ENCODE peak calls at places on chromosome 6, in four cellular contexts. One of them, this sample, is unnamed.

GRCh38 chr6:118897386-118897785 is 3.4 kb downstream of the ASF1A start:
- DNase-seq in CD8-positive, alpha-beta T cell: no peak
- DNase-seq in sigmoid colon: no peak
- DNase-seq in GM06990: no peak
- DNase-seq in this sample: no peak

GRCh38 chr6:124298682-124299081 is 495.0 kb downstream of the NKAIN2 start:
- DNase-seq in sigmoid colon: no peak
- DNase-seq in CD8-positive, alpha-beta T cell: no peak
- DNase-seq in GM06990: no peak
- DNase-seq in this sample: no peak

GRCh38 chr6:170177383-170178265 is 113.3 kb downstream of the DLL1 start:
- DNase-seq in sigmoid colon: peak
- DNase-seq in GM06990: no peak
- DNase-seq in CD8-positive, alpha-beta T cell: no peak
- DNase-seq in this sample: no peak

GRCh38 chr6:84466521-84466920 is 239.1 kb upstream of the CEP162 start:
- DNase-seq in CD8-positive, alpha-beta T cell: no peak
- DNase-seq in sigmoid colon: no peak
- DNase-seq in GM06990: no peak
- DNase-seq in this sample: peak

GRCh38 chr6:162999575-163000285 is 272.0 kb downstream of the PACRG start:
- DNase-seq in CD8-positive, alpha-beta T cell: no peak
- DNase-seq in sigmoid colon: no peak
- DNase-seq in GM06990: no peak
- DNase-seq in this sample: no peak

GRCh38 chr6:161676566-161676965 is 402.7 kb upstream of the AGPAT4 start:
- DNase-seq in CD8-positive, alpha-beta T cell: no peak
- DNase-seq in sigmoid colon: no peak
- DNase-seq in GM06990: no peak
- DNase-seq in this sample: no peak

GRCh38 chr6:167501831-167502385 is 177.0 kb downstream of the TTLL2 start:
- DNase-seq in GM06990: no peak
- DNase-seq in CD8-positive, alpha-beta T cell: no peak
- DNase-seq in sigmoid colon: no peak
- DNase-seq in this sample: no peak

GRCh38 chr6:20870493-20870892 is 336.2 kb downstream of the CDKAL1 start:
- DNase-seq in GM06990: no peak
- DNase-seq in sigmoid colon: no peak
- DNase-seq in CD8-positive, alpha-beta T cell: no peak
- DNase-seq in this sample: no peak

GRCh38 chr6:30075987-30076311 is 380 bp upstream of the RNF39 start:
- DNase-seq in GM06990: no peak
- DNase-seq in sigmoid colon: no peak
- DNase-seq in CD8-positive, alpha-beta T cell: no peak
- DNase-seq in this sample: no peak

GRCh38 chr6:154690857-154691256 is 42.4 kb upstream of the SCAF8 start:
- DNase-seq in sigmoid colon: no peak
- DNase-seq in GM06990: no peak
- DNase-seq in CD8-positive, alpha-beta T cell: no peak
- DNase-seq in this sample: no peak

GRCh38 chr6:118542184-118542952 is 5.7 kb upstream of the PLN start:
- DNase-seq in sigmoid colon: no peak
- DNase-seq in CD8-positive, alpha-beta T cell: no peak
- DNase-seq in GM06990: no peak
- DNase-seq in this sample: peak

GRCh38 chr6:170282512-170283158 is 8.2 kb downstream of the DLL1 start:
- DNase-seq in GM06990: no peak
- DNase-seq in sigmoid colon: peak
- DNase-seq in CD8-positive, alpha-beta T cell: no peak
- DNase-seq in this sample: no peak

GRCh38 chr6:107275330-107275865 is 160.1 kb upstream of the BEND3 start:
- DNase-seq in GM06990: no peak
- DNase-seq in sigmoid colon: no peak
- DNase-seq in CD8-positive, alpha-beta T cell: no peak
- DNase-seq in this sample: no peak

GRCh38 chr6:25384967-25385366 is 105.8 kb downstream of the CARMIL1 start:
- DNase-seq in GM06990: no peak
- DNase-seq in sigmoid colon: no peak
- DNase-seq in CD8-positive, alpha-beta T cell: no peak
- DNase-seq in this sample: no peak

GRCh38 chr6:88823998-88824397 is 139.4 kb downstream of the RNGTT start:
- DNase-seq in GM06990: no peak
- DNase-seq in sigmoid colon: no peak
- DNase-seq in CD8-positive, alpha-beta T cell: no peak
- DNase-seq in this sample: no peak

GRCh38 chr6:3288711-3289663 is 30.2 kb downstream of the PSMG4 start:
- DNase-seq in GM06990: no peak
- DNase-seq in sigmoid colon: peak
- DNase-seq in CD8-positive, alpha-beta T cell: no peak
- DNase-seq in this sample: no peak

GRCh38 chr6:31083742-31084354 is 28.5 kb downstream of the C6orf15 start:
- DNase-seq in CD8-positive, alpha-beta T cell: peak
- DNase-seq in sigmoid colon: no peak
- DNase-seq in GM06990: no peak
- DNase-seq in this sample: no peak

DNA sequence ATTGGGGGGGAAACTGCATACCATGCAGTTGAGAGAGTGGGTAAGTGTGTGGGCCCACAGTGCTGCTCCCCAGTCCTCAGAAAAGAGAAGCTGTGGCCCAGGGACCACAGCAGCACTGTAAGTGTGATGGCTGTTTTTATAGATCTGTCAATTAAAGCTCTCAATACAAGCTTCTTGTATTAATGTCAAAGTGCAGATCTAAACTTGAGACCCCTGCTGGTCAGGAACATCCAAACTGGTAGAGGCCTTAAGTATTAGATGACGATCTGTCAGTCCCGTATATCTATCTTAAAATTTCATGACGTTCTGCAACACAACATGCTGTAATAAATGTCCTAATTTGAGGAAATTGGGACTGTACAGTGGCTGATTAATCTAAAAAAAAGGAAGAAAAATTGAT is 74.8 kb downstream of the TULP4 start:
- DNase-seq in CD8-positive, alpha-beta T cell: no peak
- DNase-seq in sigmoid colon: no peak
- DNase-seq in GM06990: no peak
- DNase-seq in this sample: no peak
- H3K4me3 ChIP-seq in CD8-positive, alpha-beta T cell: no peak
- H3K4me3 ChIP-seq in sigmoid colon: no peak
- H3K4me3 ChIP-seq in GM06990: no peak
- H3K4me3 ChIP-seq in this sample: no peak

GRCh38 chr6:93989630-93990029 is 570.3 kb upstream of the EPHA7 start:
- DNase-seq in GM06990: no peak
- DNase-seq in sigmoid colon: no peak
- DNase-seq in CD8-positive, alpha-beta T cell: no peak
- DNase-seq in this sample: no peak

DNA sequence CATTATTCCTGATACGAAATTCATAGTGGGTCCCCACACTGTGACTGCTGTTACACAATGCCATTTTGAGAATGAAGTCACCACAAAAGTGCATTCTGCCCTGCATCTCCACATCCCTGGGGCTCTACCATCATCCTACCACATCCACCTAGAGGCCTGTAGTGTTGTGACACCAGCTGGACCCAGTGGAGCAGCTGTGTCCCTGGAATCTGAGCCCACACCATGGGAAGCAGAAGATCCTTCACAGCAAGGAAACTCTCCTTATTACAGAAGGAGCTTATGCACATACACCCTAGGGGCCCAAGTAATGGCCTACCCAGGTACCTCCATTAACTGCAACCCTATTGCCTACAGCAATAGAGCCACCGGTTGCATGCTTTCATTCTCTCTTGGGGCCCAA is 566.6 kb upstream of the EPHA7 start:
- DNase-seq in sigmoid colon: no peak
- DNase-seq in GM06990: no peak
- DNase-seq in CD8-positive, alpha-beta T cell: no peak
- DNase-seq in this sample: no peak
- TF ChIP-seq CTCF in sigmoid colon: no peak
- TF ChIP-seq CTCF in GM06990: no peak
- TF ChIP-seq CTCF in CD8-positive, alpha-beta T cell: no peak
- TF ChIP-seq CTCF in this sample: no peak

DNA sequence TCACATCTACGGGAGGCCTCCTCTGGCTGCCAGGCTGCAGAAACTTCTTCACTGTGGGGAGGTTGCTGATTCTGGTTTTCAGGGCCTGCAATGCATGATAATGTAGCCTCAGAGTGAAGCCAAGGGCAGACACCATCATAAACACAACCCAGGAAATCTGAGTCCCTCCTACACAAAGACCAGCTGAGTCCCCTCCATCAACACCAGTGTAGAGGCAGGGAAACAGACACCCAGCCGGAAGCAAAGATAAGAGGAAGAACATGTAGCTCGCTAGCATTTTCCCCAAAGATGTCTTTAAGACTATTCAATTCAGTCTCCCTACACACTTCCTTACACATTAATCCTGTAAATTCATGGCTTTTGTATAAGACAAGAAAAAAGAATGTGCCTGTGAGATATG is 23.6 kb downstream of the GSTA2 start:
- DNase-seq in sigmoid colon: no peak
- DNase-seq in GM06990: no peak
- DNase-seq in CD8-positive, alpha-beta T cell: no peak
- DNase-seq in this sample: no peak
- H3K4me3 ChIP-seq in sigmoid colon: no peak
- H3K4me3 ChIP-seq in GM06990: no peak
- H3K4me3 ChIP-seq in CD8-positive, alpha-beta T cell: no peak
- H3K4me3 ChIP-seq in this sample: no peak

DNA sequence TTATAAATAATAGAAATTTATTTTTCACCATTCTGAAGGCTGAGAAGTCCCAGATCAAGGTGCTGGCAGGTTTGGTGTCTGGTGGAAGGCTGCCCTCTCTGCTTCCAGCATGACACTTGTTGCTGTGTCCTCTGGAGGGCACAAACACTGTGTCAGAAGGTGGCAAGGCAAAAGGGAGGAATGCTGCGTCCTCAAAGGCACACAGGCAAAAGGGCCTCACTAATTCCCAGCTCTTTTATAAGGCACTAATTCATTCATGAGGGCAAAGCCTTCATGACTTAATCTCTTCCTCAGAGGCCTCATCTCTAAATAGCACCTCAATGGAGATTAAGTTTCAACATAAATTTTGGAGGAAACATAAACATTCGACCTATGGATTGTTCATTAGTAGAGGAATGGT is 209.5 kb upstream of the SMLR1 start:
- DNase-seq in sigmoid colon: no peak
- DNase-seq in CD8-positive, alpha-beta T cell: no peak
- DNase-seq in GM06990: no peak
- DNase-seq in this sample: no peak
- TF ChIP-seq CTCF in sigmoid colon: no peak
- TF ChIP-seq CTCF in CD8-positive, alpha-beta T cell: no peak
- TF ChIP-seq CTCF in GM06990: no peak
- TF ChIP-seq CTCF in this sample: no peak

DNA sequence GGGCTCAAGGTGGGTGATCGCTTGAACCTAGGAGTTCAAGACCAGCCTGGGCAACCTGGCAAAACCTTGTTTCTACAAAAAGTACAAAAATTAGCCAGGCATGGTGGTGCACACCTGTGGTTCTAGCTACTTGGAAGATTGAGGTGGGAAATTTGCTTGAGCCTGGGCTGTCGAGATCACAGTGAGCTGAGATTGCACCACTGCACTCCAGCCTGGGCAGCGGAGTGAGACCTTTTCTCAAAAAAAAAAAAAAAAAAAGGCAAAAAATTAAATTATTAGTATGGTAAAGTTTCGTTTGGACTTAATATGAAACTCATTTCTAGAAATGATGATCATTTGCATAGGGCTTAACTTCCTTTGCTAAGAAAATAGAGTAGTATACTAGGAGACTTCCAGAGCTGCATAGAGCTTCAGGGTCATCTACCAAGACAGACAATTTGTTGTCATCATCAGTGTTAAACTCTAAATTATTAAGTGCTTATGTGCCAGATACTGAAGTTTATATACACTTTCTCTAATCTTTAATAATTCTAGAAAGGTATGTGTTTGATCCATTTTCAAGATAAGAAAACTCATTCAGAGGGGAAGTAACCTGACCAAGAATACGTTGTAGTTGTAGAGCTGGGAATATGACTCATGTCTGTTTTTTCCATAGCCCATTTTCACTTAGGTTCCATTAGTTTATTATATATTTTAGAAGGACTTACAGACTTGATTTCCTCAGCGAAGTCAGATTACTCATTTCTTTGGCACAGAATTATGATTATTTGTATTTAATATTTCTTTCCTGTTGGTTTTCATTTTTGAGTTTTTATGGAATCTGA is 84.5 kb downstream of the SLC16A10 start:
- DNase-seq in sigmoid colon: no peak
- DNase-seq in GM06990: peak
- DNase-seq in CD8-positive, alpha-beta T cell: no peak
- DNase-seq in this sample: no peak
- H3K4me3 ChIP-seq in sigmoid colon: no peak
- H3K4me3 ChIP-seq in GM06990: no peak
- H3K4me3 ChIP-seq in CD8-positive, alpha-beta T cell: no peak
- H3K4me3 ChIP-seq in this sample: no peak

DNA sequence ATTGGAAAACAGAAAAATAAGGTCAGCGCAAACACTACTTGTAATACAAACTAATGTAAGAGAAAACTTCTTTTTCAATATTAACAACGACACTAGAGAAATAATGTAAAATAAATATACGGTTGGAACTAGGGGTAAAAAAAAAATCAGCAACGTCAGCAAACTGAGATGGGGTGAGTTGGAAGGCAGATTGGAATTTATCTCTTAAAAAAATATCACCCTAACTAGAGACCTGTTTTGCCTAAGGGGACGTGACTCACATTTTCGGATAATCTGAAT is 722 bp upstream of the UTRN start:
- DNase-seq in GM06990: no peak
- DNase-seq in sigmoid colon: no peak
- DNase-seq in CD8-positive, alpha-beta T cell: no peak
- DNase-seq in this sample: no peak
- TF ChIP-seq CTCF in GM06990: no peak
- TF ChIP-seq CTCF in sigmoid colon: no peak
- TF ChIP-seq CTCF in CD8-positive, alpha-beta T cell: no peak
- TF ChIP-seq CTCF in this sample: no peak

DNA sequence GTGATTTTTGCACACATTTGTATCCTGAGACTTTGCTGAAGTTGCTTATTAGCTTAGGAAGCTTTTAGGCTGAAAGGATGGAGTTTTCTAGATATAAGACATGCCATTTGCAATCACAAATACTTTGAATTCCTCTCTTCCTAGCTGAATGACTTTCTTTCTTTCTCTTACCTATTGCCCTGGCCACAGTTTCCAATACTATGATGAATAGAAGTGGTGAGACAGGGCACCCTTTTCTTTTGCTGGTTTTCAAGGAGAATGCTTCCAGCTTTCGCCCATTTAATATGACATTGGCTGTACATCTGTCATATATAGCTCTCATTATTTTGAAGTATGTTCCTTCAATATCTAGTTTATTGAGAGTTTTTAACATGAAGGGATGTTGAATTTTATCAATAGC is 409.6 kb upstream of the EPHA7 start:
- DNase-seq in sigmoid colon: no peak
- DNase-seq in GM06990: no peak
- DNase-seq in CD8-positive, alpha-beta T cell: no peak
- DNase-seq in this sample: no peak
- H3K4me3 ChIP-seq in sigmoid colon: no peak
- H3K4me3 ChIP-seq in GM06990: no peak
- H3K4me3 ChIP-seq in CD8-positive, alpha-beta T cell: no peak
- H3K4me3 ChIP-seq in this sample: no peak

This sample was measured in BJ.